ENCODE peak calls at places on chromosomes 5 and 9, in five cellular contexts. I is GM23248, U is esophagus squamous epithelium, C is A549, F is sigmoid colon. E is an unnamed sample. For H3K4me1, the result is how much of the 10 kb centered on the place peaks cover.

GRCh38 chr5:10556331-10556807 is 7.5 kb upstream of the ANKRD33B start:
- DNase-seq in I (peak), U (no peak), C (peak), F (peak), E (no peak)

GRCh38 chr9:80867731-80868130 is 821.6 kb downstream of the TLE1 start:
- DNase-seq in I (no peak), U (no peak), C (no peak), F (no peak), E (no peak)

GRCh38 chr5:109939109-109939682 is 249.5 kb downstream of the MAN2A1 start:
- DNase-seq in I (peak), U (no peak), C (no peak), F (no peak), E (no peak)

GRCh38 chr5:180041501-180042274 is 29.9 kb downstream of the RNF130 start:
- DNase-seq in I (no peak), U (no peak), C (no peak), F (no peak), E (no peak)

GRCh38 chr5:128083033-128083810 is at the start of gene SLC12A2:
- DNase-seq in I (peak), U (peak), C (peak), F (peak), E (peak)

GRCh38 chr5:143064207-143064606 is 294.0 kb downstream of the ARHGAP26 start:
- DNase-seq in I (peak), U (no peak), C (peak), F (no peak), E (no peak)

GRCh38 chr9:116313638-116314037 is 160.0 kb downstream of the PAPPA start:
- DNase-seq in I (peak), U (no peak), C (no peak), F (no peak), E (no peak)

GRCh38 chr9:125977223-125977622 is 230.1 kb downstream of the PBX3 start:
- DNase-seq in I (peak), U (no peak), C (no peak), F (no peak), E (no peak)

GRCh38 chr9:117555964-117556629 is 141.2 kb upstream of the ASTN2 start:
- DNase-seq in I (peak), U (no peak), C (peak), F (no peak), E (no peak)

GRCh38 chr5:170446365-170446764 is 57.2 kb upstream of the KCNMB1 start:
- DNase-seq in I (no peak), U (no peak), C (no peak), F (no peak), E (no peak)

GRCh38 chr9:6239048-6239461 is 23.4 kb downstream of the IL33 start:
- DNase-seq in I (no peak), U (no peak), C (no peak), F (no peak), E (no peak)

GRCh38 chr5:172162348-172162747 is 25.7 kb downstream of the STK10 start:
- DNase-seq in I (peak), U (no peak), C (peak), F (no peak), E (no peak)

GRCh38 chr5:134524219-134524825 is 1.1 kb upstream of the JADE2 start:
- DNase-seq in I (peak), U (peak), C (peak), F (peak), E (peak)

GRCh38 chr5:65924366-65925093 is 1.8 kb upstream of the ERBIN start:
- DNase-seq in I (no peak), U (no peak), C (no peak), F (no peak), E (no peak)

GRCh38 chr5:138032028-138032571 is 779 bp downstream of the FAM13B start:
- DNase-seq in I (peak), U (peak), C (no peak), F (peak), E (peak)

GRCh38 chr9:4596165-4596922 is 65.8 kb upstream of the PLPP6 start:
- DNase-seq in I (no peak), U (no peak), C (no peak), F (no peak), E (no peak)

GRCh38 chr5:108560581-108560980 is 178.7 kb upstream of the FBXL17 start:
- DNase-seq in I (peak), U (no peak), C (no peak), F (peak), E (no peak)

GRCh38 chr5:172114875-172115422 is 73.1 kb downstream of the STK10 start:
- DNase-seq in I (no peak), U (peak), C (no peak), F (no peak), E (peak)

GRCh38 chr5:83471405-83472212 is at the start of gene VCAN:
- DNase-seq in I (peak), U (no peak), C (peak), F (peak), E (peak)

GRCh38 chr5:10689391-10690081 is 71.5 kb downstream of the DAP start:
- DNase-seq in I (peak), U (no peak), C (peak), F (no peak), E (no peak)

GRCh38 chr9:108056805-108057386 is 567.3 kb upstream of the KLF4 start:
- DNase-seq in I (peak), U (no peak), C (peak), F (no peak), E (no peak)

GRCh38 chr9:14962193-14962899 is 52.1 kb upstream of the FREM1 start:
- DNase-seq in I (peak), U (no peak), C (no peak), F (no peak), E (no peak)

GRCh38 chr5:131587541-131587940 is 47.5 kb downstream of the RAPGEF6 start:
- DNase-seq in I (peak), U (no peak), C (no peak), F (no peak), E (no peak)

GRCh38 chr9:124885551-124885950 is 23.6 kb downstream of the ARPC5L start:
- DNase-seq in I (no peak), U (no peak), C (no peak), F (no peak), E (no peak)

GRCh38 chr9:94680621-94681020 is 41.3 kb upstream of the FBP1 start:
- DNase-seq in I (no peak), U (no peak), C (no peak), F (no peak), E (no peak)

GRCh38 chr9:109574061-109574882 is 76.2 kb upstream of the PTPN3 start:
- DNase-seq in I (peak), U (no peak), C (peak), F (no peak), E (no peak)

GRCh38 chr9:128694344-128694743 is 5.3 kb downstream of the SET start:
- DNase-seq in I (no peak), U (no peak), C (no peak), F (no peak), E (no peak)

GRCh38 chr5:76062502-76062901 is 20.7 kb upstream of the SV2C start:
- DNase-seq in I (no peak), U (no peak), C (no peak), F (no peak), E (no peak)

GRCh38 chr5:84197542-84197941 is 187.1 kb downstream of the EDIL3 start:
- DNase-seq in I (no peak), U (no peak), C (no peak), F (no peak), E (no peak)

GRCh38 chr5:78512440-78512839 is 136.1 kb downstream of the LHFPL2 start:
- DNase-seq in I (no peak), U (no peak), C (no peak), F (no peak), E (no peak)

GRCh38 chr9:5879419-5880181 is 11.1 kb upstream of the MLANA start:
- DNase-seq in I (peak), U (no peak), C (peak), F (no peak), E (no peak)

DNA sequence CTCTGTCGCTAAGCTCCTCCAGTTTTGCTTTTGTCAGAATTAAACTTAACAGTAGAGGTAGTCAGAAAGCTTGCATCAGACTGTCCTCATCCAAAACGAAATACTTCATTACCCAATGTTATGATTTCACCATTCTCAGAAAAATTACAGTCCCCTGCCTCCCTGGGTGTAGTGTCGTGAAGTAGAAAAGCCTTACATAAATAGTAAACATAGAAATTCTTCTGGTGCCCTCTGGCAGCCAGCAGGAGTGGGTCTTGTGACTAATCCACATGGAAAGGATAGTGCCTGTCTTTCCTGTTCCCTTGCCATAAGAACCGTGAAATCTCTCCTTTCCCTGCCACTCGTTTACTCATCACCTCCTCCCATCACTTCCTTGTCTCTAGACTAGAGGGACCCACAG is 230.6 kb downstream of the GNA14 start:
- DNase-seq in I (peak), U (no peak), C (peak), F (no peak), E (no peak)
- H3K4me1 ChIP-seq in I (under half), U (under half), C (under half), F (under half), E (under half)

GRCh38 chr5:150139334-150139733 is 16.3 kb downstream of the PDGFRB start:
- DNase-seq in I (peak), U (no peak), C (no peak), F (no peak), E (no peak)

GRCh38 chr5:150137168-150137957 is 18.3 kb downstream of the PDGFRB start:
- DNase-seq in I (peak), U (no peak), C (no peak), F (no peak), E (peak)

GRCh38 chr5:150136841-150137167 is 18.8 kb downstream of the PDGFRB start:
- DNase-seq in I (no peak), U (no peak), C (no peak), F (no peak), E (peak)

GRCh38 chr5:150137997-150138396 is 17.6 kb downstream of the PDGFRB start:
- DNase-seq in I (peak), U (no peak), C (no peak), F (no peak), E (peak)

GRCh38 chr5:150138551-150139265 is 16.9 kb downstream of the PDGFRB start:
- DNase-seq in I (peak), U (no peak), C (no peak), F (no peak), E (peak)
- H3K4me1 ChIP-seq in I (half or more), U (half or more), C (half or more), F (half or more), E (under half)

DNA sequence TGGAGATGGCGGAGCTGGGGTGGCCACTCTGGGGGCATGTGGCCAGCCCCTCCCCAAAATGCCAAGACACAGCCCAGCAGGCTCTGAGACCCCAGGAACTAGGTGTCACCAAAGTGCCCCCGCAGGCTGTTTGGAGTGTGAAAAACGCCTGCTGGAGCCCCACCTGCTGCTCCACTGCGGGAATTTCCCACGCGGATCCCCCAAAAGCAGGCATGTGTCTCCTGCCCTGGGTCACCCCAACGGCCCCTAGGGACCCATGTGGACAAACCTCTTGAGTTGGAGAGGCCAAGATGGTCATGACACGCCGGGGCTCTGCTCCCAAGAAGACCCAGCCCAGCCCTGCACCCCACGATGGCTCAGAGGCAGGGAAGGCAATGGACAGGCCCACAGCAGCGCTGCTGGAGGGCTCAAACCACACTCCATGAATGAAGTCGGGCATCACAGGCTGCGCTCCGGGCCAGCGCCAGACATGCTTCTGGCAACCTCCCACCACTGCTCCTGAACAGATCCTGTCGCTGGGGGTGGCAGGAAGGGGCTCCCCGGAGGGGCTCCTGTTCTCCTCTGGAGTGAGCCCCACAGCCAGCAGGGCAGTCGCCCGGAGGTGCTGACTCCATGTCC is 15.3 kb downstream of the NOTCH1 start:
- DNase-seq in I (no peak), U (no peak), C (no peak), F (no peak), E (no peak)
- H3K4me1 ChIP-seq in I (under half), U (half or more), C (under half), F (half or more), E (under half)

DNA sequence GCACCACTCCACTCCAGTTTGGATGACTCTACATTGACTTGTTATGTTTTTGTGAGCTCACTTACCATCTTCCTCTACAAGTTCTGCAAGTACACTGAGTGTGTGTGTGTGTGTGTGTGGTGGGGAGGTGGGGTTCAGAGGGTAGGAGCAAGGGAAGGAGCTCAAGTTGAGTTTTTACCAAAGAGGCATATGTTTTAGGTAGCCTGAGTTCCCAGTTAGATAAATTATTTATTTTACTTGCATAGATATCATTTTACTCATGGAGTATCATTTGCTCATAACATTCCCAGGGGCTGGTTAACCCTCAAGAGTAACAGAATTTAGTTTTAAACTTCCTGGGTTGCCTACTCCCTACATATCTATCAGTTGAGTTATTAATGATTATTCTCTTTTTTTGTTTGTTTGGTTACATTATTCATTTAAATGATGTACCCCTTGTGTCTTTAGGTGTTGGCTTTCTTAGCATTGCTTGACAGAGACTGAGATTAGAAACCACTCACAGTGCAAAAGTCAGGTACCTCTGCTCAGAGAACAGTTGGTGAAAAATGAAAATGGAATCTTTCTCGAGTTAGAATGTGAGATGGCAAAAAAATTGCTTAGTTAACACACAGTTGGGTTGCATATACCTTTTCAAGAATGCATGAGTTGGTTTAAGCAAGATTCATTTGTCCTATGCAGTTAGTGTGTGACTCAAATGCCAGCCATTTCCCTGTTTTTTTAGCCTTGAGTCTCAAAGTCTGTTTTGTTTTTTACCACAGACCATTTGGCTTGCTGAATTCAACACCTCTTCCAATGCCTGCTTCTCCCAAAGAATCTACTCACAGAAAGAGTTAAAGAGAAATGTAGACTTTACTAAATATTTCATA is 29.2 kb downstream of the TNFSF8 start:
- DNase-seq in I (peak), U (no peak), C (no peak), F (no peak), E (no peak)
- H3K4me1 ChIP-seq in I (under half), U (under half), C (under half), F (under half), E (under half)